ENCODE peak calls at places on chromosomes 7 and 10, in seven cellular contexts. K is PC-3; Z is skeletal muscle cell; S is activated CD4-positive, alpha-beta T cell treated with anti-CD3 and anti-CD28 coated beads, Interleukin-2, amount 50 U/mL, for 4 hours; B is NT2/D1; V is KBM-7; N is left colon. D is an unnamed sample.

GRCh38 chr10:103448751-103449150 is 3.4 kb downstream of the CALHM2 start:
- DNase-seq in K (peak; percentile 39), Z (peak; percentile 85), S (no peak), B (no peak), V (no peak), N (peak; percentile 40), D (no peak)

GRCh38 chr7:33854951-33855350 is 50.4 kb upstream of the BMPER start:
- DNase-seq in K (peak; percentile 53), Z (peak; percentile 85), S (no peak), B (no peak), V (no peak), N (no peak), D (no peak)

GRCh38 chr7:17311952-17312351 is 13.5 kb downstream of the AHR start:
- DNase-seq in K (no peak), Z (no peak), S (no peak), B (no peak), V (no peak), N (no peak), D (no peak)

GRCh38 chr7:28114056-28114455 is 66.5 kb downstream of the JAZF1 start:
- DNase-seq in K (no peak), Z (no peak), S (no peak), B (no peak), V (no peak), N (no peak), D (no peak)

GRCh38 chr10:23362069-23362830 is 17.7 kb upstream of the C10orf67 start:
- DNase-seq in K (no peak), Z (no peak), S (no peak), B (no peak), V (no peak), N (no peak), D (no peak)

GRCh38 chr7:25777969-25778767 is 373.8 kb upstream of the NFE2L3 start:
- DNase-seq in K (no peak), Z (no peak), S (no peak), B (no peak), V (no peak), N (no peak), D (no peak)

GRCh38 chr10:119761106-119761505 is 35.3 kb downstream of the INPP5F start:
- DNase-seq in K (peak; percentile 72), Z (peak; percentile 68), S (no peak), B (no peak), V (no peak), N (no peak), D (no peak)

GRCh38 chr10:62618576-62619408 is 185.7 kb upstream of the ADO start:
- DNase-seq in K (peak; percentile 99), Z (peak; percentile 89), S (no peak), B (no peak), V (peak; percentile 66), N (peak; percentile 59), D (no peak)

GRCh38 chr7:101333912-101334311 is 12.3 kb upstream of the IFT22 start:
- DNase-seq in K (no peak), Z (no peak), S (no peak), B (no peak), V (peak; percentile 58), N (peak; percentile 39), D (no peak)

GRCh38 chr7:50431316-50431715 is 18.8 kb downstream of the FIGNL1 start:
- DNase-seq in K (no peak), Z (no peak), S (no peak), B (no peak), V (no peak), N (no peak), D (no peak)

GRCh38 chr10:18367840-18368239 is 227.6 kb downstream of the CACNB2 start:
- DNase-seq in K (no peak), Z (no peak), S (no peak), B (no peak), V (no peak), N (no peak), D (no peak)

GRCh38 chr7:119783799-119784198 is 489.2 kb upstream of the KCND2 start:
- DNase-seq in K (peak; percentile 30), Z (peak; percentile 66), S (no peak), B (no peak), V (no peak), N (no peak), D (no peak)

GRCh38 chr7:96397936-96398596 is 76.2 kb upstream of the SLC25A13 start:
- DNase-seq in K (no peak), Z (peak; percentile 16), S (no peak), B (no peak), V (no peak), N (no peak), D (no peak)

D was measured in neuronal stem cell.